ENCODE peak calls at places on chromosome 6, in six cellular contexts. J is T-helper 2 cell; Q is HCT116; G is effector CD8-positive, alpha-beta T cell; S is non-pigmented ciliary epithelial cell; X is BE2C. E is an unnamed sample.

GRCh38 chr6:7785243-7785941 is 59.5 kb downstream of the BMP6 start:
- DNase-seq in Q (no peak), G (no peak), J (no peak), S (no peak), X (no peak), E (no peak)

GRCh38 chr6:42748241-42748898 is 2.5 kb upstream of the TBCC start:
- DNase-seq in J (no peak), G (no peak), X (no peak), Q (no peak), S (no peak), E (no peak)

GRCh38 chr6:42138630-42139619 is 3.5 kb downstream of the C6orf132 start:
- DNase-seq in Q (no peak), X (no peak), G (no peak), J (no peak), S (no peak), E (peak; percentile 68)

GRCh38 chr6:18350728-18351127 is 36.4 kb upstream of the RNF144B start:
- DNase-seq in S (no peak), G (no peak), Q (no peak), X (no peak), J (no peak), E (no peak)

GRCh38 chr6:13762648-13763441 is 51.2 kb upstream of the RANBP9 start:
- DNase-seq in X (no peak), S (peak; percentile 81), Q (no peak), G (no peak), J (peak; percentile 39), E (no peak)

GRCh38 chr6:138576303-138576702 is 77.0 kb upstream of the NHSL1 start:
- DNase-seq in Q (no peak), J (no peak), X (no peak), G (no peak), S (no peak), E (no peak)

GRCh38 chr6:161838306-161839035 is 564.6 kb upstream of the AGPAT4 start:
- DNase-seq in X (peak; percentile 25), J (no peak), G (no peak), Q (no peak), S (no peak), E (peak; percentile 52)

GRCh38 chr6:33949877-33950831 is 146.4 kb upstream of the MLN start:
- DNase-seq in J (no peak), Q (no peak), X (no peak), G (no peak), S (no peak), E (no peak)

GRCh38 chr6:36119209-36119608 is 11.1 kb upstream of the MAPK13 start:
- DNase-seq in G (no peak), J (no peak), X (no peak), S (no peak), Q (no peak), E (no peak)

GRCh38 chr6:31701666-31702420 is 1.3 kb downstream of the ABHD16A start:
- DNase-seq in J (no peak), S (no peak), G (no peak), X (peak; percentile 51), Q (no peak), E (no peak)